ENCODE peak calls at places on chromosomes 12 and 14, in four cellular contexts. I is germinal center; P is AG08395; Q is CD4-positive, alpha-beta memory T cell. A is an unnamed sample.

GRCh38 chr12:40788276-40788675 is 96.0 kb downstream of the CNTN1 start:
- DNase-seq in P (no peak), Q (no peak), I (no peak), A (no peak)

GRCh38 chr12:50215033-50215432 is 47.9 kb upstream of the CERS5 start:
- DNase-seq in Q (no peak), I (no peak), P (no peak), A (no peak)

GRCh38 chr14:52694761-52695480 is 437 bp downstream of the ERO1A start:
- DNase-seq in I (peak), P (peak), Q (peak), A (peak)

GRCh38 chr14:60590907-60591510 is 58.3 kb downstream of the SIX1 start:
- DNase-seq in Q (no peak), P (no peak), I (no peak), A (no peak)

GRCh38 chr12:19546027-19546426 is 106.7 kb downstream of the AEBP2 start:
- DNase-seq in Q (no peak), P (peak), I (no peak), A (no peak)

GRCh38 chr12:46698003-46698402 is 127.8 kb downstream of the SLC38A4 start:
- DNase-seq in P (no peak), I (no peak), Q (no peak), A (no peak)

GRCh38 chr14:51396222-51396815 is 156.3 kb downstream of the TMX1 start:
- DNase-seq in Q (no peak), P (peak), I (no peak), A (no peak)

GRCh38 chr14:64855732-64856527 is 23.8 kb downstream of the SPTB start:
- DNase-seq in P (no peak), I (no peak), Q (no peak), A (no peak)

GRCh38 chr12:11814362-11814761 is 164.9 kb downstream of the ETV6 start:
- DNase-seq in P (peak), Q (no peak), I (no peak), A (no peak)

GRCh38 chr14:105019861-105020814 is 745 bp downstream of the CDCA4 start:
- DNase-seq in Q (peak), I (peak), P (peak), A (no peak)

GRCh38 chr14:94132285-94132887 is 3.0 kb upstream of the IFI27L2 start:
- DNase-seq in I (peak), P (peak), Q (peak), A (no peak)

GRCh38 chr14:89508863-89509262 is 91.8 kb upstream of the FOXN3 start:
- DNase-seq in I (no peak), P (no peak), Q (no peak), A (no peak)

GRCh38 chr12:125185311-125185739 is 120.1 kb downstream of the AACS start:
- DNase-seq in Q (no peak), I (no peak), P (no peak), A (no peak)

GRCh38 chr12:84070311-84070710 is 842.3 kb downstream of the SLC6A15 start:
- DNase-seq in P (peak), I (no peak), Q (no peak), A (no peak)

GRCh38 chr12:22275847-22276246 is 58.7 kb downstream of the ST8SIA1 start:
- DNase-seq in I (no peak), P (peak), Q (no peak), A (peak)

GRCh38 chr14:28773917-28774691 is 7.5 kb downstream of the FOXG1 start:
- DNase-seq in P (peak), I (no peak), Q (no peak), A (no peak)

GRCh38 chr14:102799684-102800562 is 22.7 kb downstream of the TRAF3 start:
- DNase-seq in Q (no peak), I (no peak), P (peak), A (no peak)

GRCh38 chr12:94875525-94875924 is 128.0 kb downstream of the NDUFA12 start:
- DNase-seq in I (peak), Q (no peak), P (no peak), A (no peak)

GRCh38 chr12:14723763-14724162 is 27.4 kb upstream of the GUCY2C start:
- DNase-seq in Q (peak), I (peak), P (peak), A (peak)

GRCh38 chr12:111645433-111645832 is 40.3 kb downstream of the BRAP start:
- DNase-seq in P (no peak), Q (no peak), I (no peak), A (no peak)

GRCh38 chr12:123895477-123895876 is 77.2 kb downstream of the CCDC92 start:
- DNase-seq in I (no peak), P (no peak), Q (no peak), A (no peak)

GRCh38 chr14:98580131-98580678 is 691.8 kb downstream of the BCL11B start:
- DNase-seq in P (peak), I (no peak), Q (peak), A (no peak)

GRCh38 chr14:67526181-67526580 is 6.9 kb upstream of the PLEKHH1 start:
- DNase-seq in Q (no peak), P (no peak), I (no peak), A (no peak)